ENCODE peak calls at places on chromosomes 11 and 22, in ten cellular contexts. One of them, this sample, is unnamed.

GRCh38 chr22:50481440-50482106 is at the start of gene ADM2:
- DNase-seq in T-helper 2 cell: peak
- DNase-seq in heart left ventricle: no peak
- DNase-seq in fibroblast of pulmonary artery: no peak
- DNase-seq in right cardiac atrium: peak
- DNase-seq in caudate nucleus: no peak
- DNase-seq in cardiac muscle cell: peak
- DNase-seq in prostate gland: peak
- DNase-seq in AG10803: peak
- DNase-seq in left lung: peak
- DNase-seq in this sample: no peak

GRCh38 chr11:93694586-93694985 is 33.1 kb downstream of the CEP295 start:
- DNase-seq in T-helper 2 cell: no peak
- DNase-seq in AG10803: peak
- DNase-seq in prostate gland: no peak
- DNase-seq in heart left ventricle: no peak
- DNase-seq in left lung: no peak
- DNase-seq in right cardiac atrium: no peak
- DNase-seq in fibroblast of pulmonary artery: no peak
- DNase-seq in caudate nucleus: no peak
- DNase-seq in cardiac muscle cell: peak
- DNase-seq in this sample: no peak

GRCh38 chr11:70916321-70916720 is 336.1 kb downstream of the SHANK2 start:
- DNase-seq in caudate nucleus: no peak
- DNase-seq in left lung: no peak
- DNase-seq in fibroblast of pulmonary artery: no peak
- DNase-seq in AG10803: no peak
- DNase-seq in right cardiac atrium: no peak
- DNase-seq in prostate gland: no peak
- DNase-seq in T-helper 2 cell: no peak
- DNase-seq in cardiac muscle cell: no peak
- DNase-seq in heart left ventricle: no peak
- DNase-seq in this sample: no peak

GRCh38 chr22:50612715-50613221 is 12.2 kb downstream of the MAPK8IP2 start:
- DNase-seq in fibroblast of pulmonary artery: no peak
- DNase-seq in left lung: peak
- DNase-seq in right cardiac atrium: no peak
- DNase-seq in caudate nucleus: no peak
- DNase-seq in T-helper 2 cell: no peak
- DNase-seq in prostate gland: no peak
- DNase-seq in AG10803: no peak
- DNase-seq in heart left ventricle: no peak
- DNase-seq in cardiac muscle cell: no peak
- DNase-seq in this sample: no peak

GRCh38 chr11:75492181-75492820 is 33.4 kb downstream of the GDPD5 start:
- DNase-seq in cardiac muscle cell: peak
- DNase-seq in fibroblast of pulmonary artery: no peak
- DNase-seq in right cardiac atrium: no peak
- DNase-seq in caudate nucleus: no peak
- DNase-seq in left lung: no peak
- DNase-seq in T-helper 2 cell: peak
- DNase-seq in AG10803: no peak
- DNase-seq in heart left ventricle: no peak
- DNase-seq in prostate gland: no peak
- DNase-seq in this sample: no peak

GRCh38 chr22:44455963-44456358 is 42.1 kb downstream of the RTL6 start:
- DNase-seq in left lung: no peak
- DNase-seq in T-helper 2 cell: no peak
- DNase-seq in caudate nucleus: no peak
- DNase-seq in prostate gland: no peak
- DNase-seq in right cardiac atrium: no peak
- DNase-seq in cardiac muscle cell: no peak
- DNase-seq in fibroblast of pulmonary artery: no peak
- DNase-seq in heart left ventricle: no peak
- DNase-seq in AG10803: no peak
- DNase-seq in this sample: no peak

GRCh38 chr11:75735181-75735845 is 17.7 kb downstream of the MOGAT2 start:
- DNase-seq in right cardiac atrium: no peak
- DNase-seq in prostate gland: no peak
- DNase-seq in cardiac muscle cell: no peak
- DNase-seq in heart left ventricle: no peak
- DNase-seq in T-helper 2 cell: no peak
- DNase-seq in caudate nucleus: no peak
- DNase-seq in AG10803: no peak
- DNase-seq in fibroblast of pulmonary artery: no peak
- DNase-seq in left lung: no peak
- DNase-seq in this sample: no peak

GRCh38 chr11:128484172-128484571 is 103.2 kb downstream of the ETS1 start:
- DNase-seq in caudate nucleus: no peak
- DNase-seq in cardiac muscle cell: no peak
- DNase-seq in heart left ventricle: no peak
- DNase-seq in right cardiac atrium: no peak
- DNase-seq in T-helper 2 cell: no peak
- DNase-seq in AG10803: no peak
- DNase-seq in fibroblast of pulmonary artery: no peak
- DNase-seq in prostate gland: no peak
- DNase-seq in left lung: no peak
- DNase-seq in this sample: no peak

GRCh38 chr11:23423119-23423518 is 562.8 kb upstream of the CCDC179 start:
- DNase-seq in right cardiac atrium: no peak
- DNase-seq in left lung: no peak
- DNase-seq in heart left ventricle: no peak
- DNase-seq in T-helper 2 cell: no peak
- DNase-seq in cardiac muscle cell: no peak
- DNase-seq in prostate gland: no peak
- DNase-seq in fibroblast of pulmonary artery: no peak
- DNase-seq in caudate nucleus: no peak
- DNase-seq in AG10803: peak
- DNase-seq in this sample: no peak